ENCODE peak calls at places on chromosomes 3 and 15, in five cellular contexts. M is testis, B is IMR-90, X is stomach, L is H9. D is an unnamed sample. For H3K4me1, the result is how much of the 10 kb centered on the place peaks cover.

GRCh38 chr3:153145454-153145853 is 16.6 kb upstream of the RAP2B start:
- DNase-seq in M (no peak), X (no peak), L (no peak), B (no peak), D (no peak)

GRCh38 chr3:141669434-141669833 is 68.7 kb upstream of the RNF7 start:
- DNase-seq in M (no peak), L (no peak), B (no peak), X (no peak), D (no peak)

GRCh38 chr15:75043509-75044257 is 20.3 kb downstream of the PPCDC start:
- DNase-seq in B (peak), M (peak), X (peak), L (no peak), D (peak)

GRCh38 chr15:59591372-59591771 is 20.2 kb upstream of the GCNT3 start:
- DNase-seq in M (no peak), L (no peak), B (no peak), X (no peak), D (no peak)

GRCh38 chr3:53750253-53751210 is 95.7 kb downstream of the CHDH start:
- DNase-seq in B (no peak), M (no peak), L (no peak), X (no peak), D (no peak)

GRCh38 chr3:156448300-156448699 is 106.6 kb downstream of the SSR3 start:
- DNase-seq in B (peak), M (peak), X (no peak), L (peak), D (no peak)

GRCh38 chr3:127388412-127388811 is 100.6 kb upstream of the PRR20G start:
- DNase-seq in X (no peak), M (no peak), B (no peak), L (no peak), D (no peak)

GRCh38 chr3:112357888-112358287 is 24.9 kb downstream of the CD200 start:
- DNase-seq in B (no peak), L (no peak), X (no peak), M (no peak), D (no peak)

GRCh38 chr15:38899300-38899699 is 334.7 kb upstream of the RASGRP1 start:
- DNase-seq in L (no peak), M (no peak), B (peak), X (no peak), D (no peak)

GRCh38 chr15:80508783-80509182 is 104.6 kb downstream of the ARNT2 start:
- DNase-seq in M (no peak), B (no peak), X (no peak), L (no peak), D (no peak)

GRCh38 chr3:13020159-13020558 is 53.1 kb downstream of the IQSEC1 start:
- DNase-seq in L (no peak), X (no peak), B (no peak), M (no peak), D (no peak)

GRCh38 chr3:33057320-33058298 is 39.3 kb downstream of the GLB1 start:
- DNase-seq in B (no peak), M (no peak), L (no peak), X (no peak), D (no peak)

GRCh38 chr3:196216081-196216564 is at the start of gene SLC51A:
- DNase-seq in M (no peak), L (peak), B (no peak), X (no peak), D (peak)

GRCh38 chr15:100114526-100114925 is 227.2 kb downstream of the ADAMTS17 start:
- DNase-seq in X (no peak), M (no peak), B (peak), L (no peak), D (no peak)

GRCh38 chr3:100606894-100607512 is 2.4 kb upstream of the ADGRG7 start:
- DNase-seq in B (no peak), L (no peak), M (no peak), X (no peak), D (no peak)

DNA sequence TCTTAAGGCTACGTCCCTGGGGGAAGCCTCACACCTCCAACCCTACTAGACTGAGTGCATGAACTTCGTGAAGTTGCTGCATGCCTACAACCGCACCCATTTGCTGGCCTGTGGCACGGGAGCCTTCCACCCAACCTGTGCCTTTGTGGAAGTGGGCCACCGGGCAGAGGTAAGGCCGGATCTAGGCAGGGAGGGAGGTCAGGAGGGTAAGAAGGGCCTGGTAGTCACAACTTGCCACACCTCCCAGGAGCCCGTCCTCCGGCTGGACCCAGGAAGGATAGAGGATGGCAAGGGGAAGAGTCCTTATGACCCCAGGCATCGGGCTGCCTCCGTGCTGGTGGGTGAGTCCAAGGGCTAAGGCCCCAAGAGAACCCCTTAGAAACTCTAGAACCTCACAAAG is 1.9 kb downstream of the SEMA3B start:
- DNase-seq in M (no peak), L (no peak), B (no peak), X (no peak), D (no peak)
- H3K4me1 ChIP-seq in M (under half), L (under half), B (under half), X (half or more), D (half or more)

GRCh38 chr3:43892535-43892934 is 201.8 kb downstream of the ABHD5 start:
- DNase-seq in M (no peak), X (no peak), L (no peak), B (no peak), D (no peak)
- H3K4me1 ChIP-seq in M (under half), X (under half), L (under half), B (under half), D (under half)

GRCh38 chr15:66658855-66659254 is 43.2 kb upstream of the SMAD6 start:
- DNase-seq in L (no peak), X (no peak), M (no peak), B (no peak), D (no peak)
- H3K4me1 ChIP-seq in L (under half), X (under half), M (under half), B (under half), D (under half)

DNA sequence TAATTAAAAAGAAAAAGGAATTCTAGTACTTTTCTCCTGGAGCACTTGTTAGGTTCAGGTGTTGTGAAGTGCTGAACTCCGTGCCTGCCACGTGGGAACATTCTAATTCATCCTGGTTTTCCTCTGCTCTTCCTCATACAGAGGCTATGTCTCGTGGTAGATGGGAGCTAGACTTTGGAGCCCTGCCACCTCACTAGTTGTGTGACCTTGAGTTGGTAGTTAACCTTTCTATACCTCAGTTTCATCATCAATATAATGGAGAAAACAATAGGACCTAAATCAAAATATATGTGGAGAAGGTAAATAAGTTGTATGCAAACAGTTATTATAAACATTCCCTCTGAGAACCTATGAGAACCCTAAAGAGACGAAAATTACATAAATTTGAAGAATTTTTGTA is 10.6 kb downstream of the ALAS1 start:
- DNase-seq in X (no peak), L (no peak), M (no peak), B (no peak), D (no peak)
- H3K4me1 ChIP-seq in X (under half), L (under half), M (under half), B (under half), D (under half)

DNA sequence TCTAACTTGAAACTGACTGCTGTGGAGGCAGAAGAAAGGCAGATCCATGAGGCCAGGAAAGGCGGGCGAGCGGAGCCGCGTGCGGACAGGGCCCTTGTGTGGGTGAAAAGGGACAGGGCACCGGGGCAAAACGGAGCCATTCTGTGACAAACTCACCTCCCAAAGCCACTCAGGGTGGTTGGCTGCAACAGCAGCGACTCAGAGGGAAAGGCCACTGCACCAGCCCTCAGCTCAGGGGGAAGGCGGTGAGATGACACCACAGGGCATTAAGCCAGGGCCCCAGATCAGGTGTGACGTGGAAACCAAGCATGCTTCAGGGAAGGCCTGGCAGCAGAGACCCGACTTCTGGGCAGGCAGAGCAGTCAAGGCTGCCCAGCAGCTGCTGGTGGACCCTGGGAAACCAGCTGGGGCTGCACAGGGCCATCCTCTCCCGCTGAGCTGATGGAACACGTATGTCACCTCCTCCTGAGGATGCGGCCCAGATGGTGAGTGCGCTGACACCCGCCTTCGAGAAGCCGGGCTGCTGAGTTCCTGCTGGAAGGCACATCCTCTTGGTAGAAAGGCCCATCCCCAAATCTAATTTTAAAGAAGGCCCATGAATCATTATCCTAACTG is 82.3 kb downstream of the CHSY1 start:
- DNase-seq in B (peak), M (no peak), L (no peak), X (no peak), D (no peak)
- H3K4me1 ChIP-seq in B (under half), M (under half), L (under half), X (under half), D (under half)

GRCh38 chr3:120528163-120528562 is 68.0 kb upstream of the NDUFB4 start:
- DNase-seq in L (no peak), X (no peak), M (no peak), B (no peak), D (no peak)

GRCh38 chr3:120526011-120526870 is 69.9 kb upstream of the NDUFB4 start:
- DNase-seq in M (no peak), X (no peak), B (no peak), L (no peak), D (no peak)

DNA sequence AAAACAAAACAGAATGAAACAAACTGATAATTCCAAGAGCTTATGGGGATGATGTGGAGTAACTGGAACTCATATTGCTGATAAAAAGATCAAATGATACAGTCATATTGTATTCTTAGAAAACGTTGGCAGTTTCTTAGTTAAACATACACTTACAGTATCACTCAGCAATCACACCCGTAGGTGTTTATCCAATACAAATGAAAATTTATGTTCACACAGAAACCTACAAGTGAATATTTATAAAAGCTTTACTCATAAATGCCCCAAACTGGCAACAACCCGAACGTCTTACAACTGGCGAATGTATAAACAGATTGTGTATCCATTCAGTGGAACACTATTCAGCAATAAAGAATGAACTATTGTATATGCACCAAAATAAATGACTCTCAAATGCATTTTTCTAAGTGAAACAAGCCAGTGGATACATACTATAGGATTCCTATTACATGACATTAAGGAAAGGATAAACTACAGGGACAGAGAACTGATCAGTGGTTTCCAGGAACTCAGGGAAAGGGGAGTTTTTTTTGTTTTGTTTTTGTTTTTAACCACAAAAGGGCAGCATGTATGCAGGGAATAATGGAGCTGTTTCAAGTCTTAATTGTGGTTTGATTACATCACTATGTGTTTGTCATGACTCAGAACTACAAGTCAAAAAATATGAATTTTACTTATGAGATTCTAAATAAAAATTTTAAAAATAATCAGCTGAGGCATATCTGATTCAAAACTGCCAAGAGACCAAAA is 71.8 kb upstream of the NDUFB4 start:
- DNase-seq in X (no peak), B (peak), M (no peak), L (no peak), D (no peak)
- H3K4me1 ChIP-seq in X (under half), B (under half), M (under half), L (under half), D (under half)

GRCh38 chr3:171967932-171968678 is 71.3 kb upstream of the FNDC3B start:
- DNase-seq in B (peak), M (no peak), L (no peak), X (no peak), D (no peak)
- H3K4me1 ChIP-seq in B (under half), M (under half), L (under half), X (under half), D (under half)

DNA sequence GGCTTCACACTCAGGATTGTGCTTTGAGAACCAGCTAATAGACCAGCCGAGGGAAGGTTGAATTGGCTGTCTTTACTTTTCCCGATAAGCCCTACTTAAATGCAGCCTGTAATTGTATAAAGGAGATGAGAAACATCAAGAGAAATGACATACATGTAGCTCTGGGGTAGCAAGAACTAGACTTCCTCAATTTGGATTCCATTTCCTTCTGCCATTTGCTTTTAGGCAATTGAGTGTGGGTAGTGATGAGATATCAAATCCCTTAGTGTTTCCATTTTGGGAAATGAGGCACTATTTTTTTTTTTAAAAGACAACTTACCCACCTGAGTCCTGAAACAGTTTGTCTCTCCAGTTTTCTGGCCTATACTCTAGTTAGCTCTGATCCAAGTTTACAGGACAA is 2.2 kb downstream of the INAFM2 start:
- DNase-seq in M (no peak), L (no peak), B (no peak), X (no peak), D (no peak)
- H3K4me1 ChIP-seq in M (under half), L (under half), B (under half), X (under half), D (under half)